ENCODE peak calls at places on chromosomes 6 and 20, in ten cellular contexts. One of them, this sample, is unnamed.

GRCh38 chr6:19757036-19757435 is 80.1 kb upstream of the ID4 start:
- DNase-seq in DND-41: no peak
- DNase-seq in spleen: no peak
- DNase-seq in fibroblast of mammary gland: peak; percentile 10
- DNase-seq in A549: no peak
- DNase-seq in osteoblast: peak; percentile 11
- DNase-seq in GM12865: no peak
- DNase-seq in lower lobe of right lung: no peak
- DNase-seq in PC-3: peak; percentile 69
- DNase-seq in AG10803: peak; percentile 74
- DNase-seq in this sample: no peak

GRCh38 chr6:165292657-165293056 is 16.7 kb downstream of the C6orf118 start:
- DNase-seq in fibroblast of mammary gland: no peak
- DNase-seq in osteoblast: no peak
- DNase-seq in A549: no peak
- DNase-seq in AG10803: no peak
- DNase-seq in PC-3: no peak
- DNase-seq in DND-41: no peak
- DNase-seq in GM12865: no peak
- DNase-seq in lower lobe of right lung: no peak
- DNase-seq in spleen: no peak
- DNase-seq in this sample: no peak

GRCh38 chr20:49850463-49851233 is 38.0 kb downstream of the SLC9A8 start:
- DNase-seq in A549: no peak
- DNase-seq in GM12865: no peak
- DNase-seq in AG10803: peak; percentile 45
- DNase-seq in spleen: no peak
- DNase-seq in osteoblast: no peak
- DNase-seq in fibroblast of mammary gland: no peak
- DNase-seq in DND-41: no peak
- DNase-seq in lower lobe of right lung: no peak
- DNase-seq in PC-3: no peak
- DNase-seq in this sample: no peak

GRCh38 chr6:163626073-163626867 is 211.8 kb downstream of the QKI start:
- DNase-seq in A549: no peak
- DNase-seq in lower lobe of right lung: no peak
- DNase-seq in AG10803: peak; percentile 21
- DNase-seq in DND-41: no peak
- DNase-seq in fibroblast of mammary gland: no peak
- DNase-seq in GM12865: no peak
- DNase-seq in spleen: no peak
- DNase-seq in osteoblast: no peak
- DNase-seq in PC-3: no peak
- DNase-seq in this sample: peak; percentile 6

GRCh38 chr6:129607581-129608186 is 102.3 kb downstream of the ARHGAP18 start:
- DNase-seq in AG10803: peak; percentile 37
- DNase-seq in GM12865: peak; percentile 22
- DNase-seq in fibroblast of mammary gland: peak; percentile 37
- DNase-seq in lower lobe of right lung: no peak
- DNase-seq in spleen: no peak
- DNase-seq in A549: no peak
- DNase-seq in PC-3: no peak
- DNase-seq in DND-41: no peak
- DNase-seq in osteoblast: no peak
- DNase-seq in this sample: no peak

GRCh38 chr20:45378191-45378590 is at the start of gene TP53TG5:
- DNase-seq in A549: no peak
- DNase-seq in spleen: no peak
- DNase-seq in osteoblast: no peak
- DNase-seq in GM12865: no peak
- DNase-seq in PC-3: no peak
- DNase-seq in DND-41: no peak
- DNase-seq in fibroblast of mammary gland: no peak
- DNase-seq in AG10803: no peak
- DNase-seq in lower lobe of right lung: no peak
- DNase-seq in this sample: no peak

GRCh38 chr6:107843400-107843799 is 19.3 kb upstream of the SCML4 start:
- DNase-seq in lower lobe of right lung: no peak
- DNase-seq in fibroblast of mammary gland: peak; percentile 25
- DNase-seq in spleen: no peak
- DNase-seq in DND-41: no peak
- DNase-seq in AG10803: no peak
- DNase-seq in PC-3: no peak
- DNase-seq in A549: no peak
- DNase-seq in osteoblast: no peak
- DNase-seq in GM12865: no peak
- DNase-seq in this sample: no peak

GRCh38 chr6:139371421-139372253 is 2.8 kb downstream of the CITED2 start:
- DNase-seq in AG10803: peak; percentile 56
- DNase-seq in osteoblast: no peak
- DNase-seq in DND-41: no peak
- DNase-seq in spleen: no peak
- DNase-seq in lower lobe of right lung: no peak
- DNase-seq in PC-3: peak; percentile 7
- DNase-seq in fibroblast of mammary gland: peak; percentile 43
- DNase-seq in A549: no peak
- DNase-seq in GM12865: no peak
- DNase-seq in this sample: no peak

GRCh38 chr6:113351183-113351834 is 505.8 kb upstream of the MARCKS start:
- DNase-seq in fibroblast of mammary gland: peak; percentile 89
- DNase-seq in AG10803: peak; percentile 94
- DNase-seq in osteoblast: no peak
- DNase-seq in GM12865: no peak
- DNase-seq in A549: no peak
- DNase-seq in lower lobe of right lung: no peak
- DNase-seq in DND-41: no peak
- DNase-seq in spleen: no peak
- DNase-seq in PC-3: peak; percentile 9
- DNase-seq in this sample: no peak

GRCh38 chr6:17986656-17987575 is 519 bp downstream of the KIF13A start:
- DNase-seq in lower lobe of right lung: peak; percentile 82
- DNase-seq in osteoblast: peak; percentile 96
- DNase-seq in AG10803: peak; percentile 55
- DNase-seq in spleen: peak; percentile 92
- DNase-seq in A549: peak; percentile 47
- DNase-seq in fibroblast of mammary gland: peak; percentile 40
- DNase-seq in PC-3: peak; percentile 58
- DNase-seq in DND-41: no peak
- DNase-seq in GM12865: peak; percentile 19
- DNase-seq in this sample: peak; percentile 76

GRCh38 chr6:55379895-55380294 is 52.6 kb downstream of the GFRAL start:
- DNase-seq in A549: no peak
- DNase-seq in spleen: no peak
- DNase-seq in fibroblast of mammary gland: peak; percentile 4
- DNase-seq in AG10803: no peak
- DNase-seq in DND-41: no peak
- DNase-seq in osteoblast: no peak
- DNase-seq in PC-3: no peak
- DNase-seq in lower lobe of right lung: no peak
- DNase-seq in GM12865: no peak
- DNase-seq in this sample: no peak

GRCh38 chr20:35134472-35134871 is 12.7 kb downstream of the EDEM2 start:
- DNase-seq in PC-3: no peak
- DNase-seq in AG10803: no peak
- DNase-seq in spleen: no peak
- DNase-seq in A549: no peak
- DNase-seq in DND-41: no peak
- DNase-seq in GM12865: no peak
- DNase-seq in lower lobe of right lung: no peak
- DNase-seq in fibroblast of mammary gland: no peak
- DNase-seq in osteoblast: peak; percentile 84
- DNase-seq in this sample: no peak

GRCh38 chr6:157709514-157709913 is 113.5 kb upstream of the SNX9 start:
- DNase-seq in lower lobe of right lung: no peak
- DNase-seq in DND-41: no peak
- DNase-seq in osteoblast: no peak
- DNase-seq in AG10803: no peak
- DNase-seq in A549: no peak
- DNase-seq in fibroblast of mammary gland: no peak
- DNase-seq in GM12865: no peak
- DNase-seq in spleen: no peak
- DNase-seq in PC-3: no peak
- DNase-seq in this sample: no peak

GRCh38 chr6:121951077-121951476 is 448.4 kb upstream of the HSF2 start:
- DNase-seq in spleen: no peak
- DNase-seq in AG10803: no peak
- DNase-seq in DND-41: no peak
- DNase-seq in A549: no peak
- DNase-seq in GM12865: no peak
- DNase-seq in osteoblast: no peak
- DNase-seq in fibroblast of mammary gland: no peak
- DNase-seq in PC-3: no peak
- DNase-seq in lower lobe of right lung: no peak
- DNase-seq in this sample: no peak

GRCh38 chr6:109783245-109783990 is 92.3 kb downstream of the FIG4 start:
- DNase-seq in osteoblast: peak; percentile 68
- DNase-seq in DND-41: no peak
- DNase-seq in GM12865: peak; percentile 7
- DNase-seq in PC-3: peak; percentile 32
- DNase-seq in AG10803: no peak
- DNase-seq in A549: no peak
- DNase-seq in spleen: no peak
- DNase-seq in lower lobe of right lung: no peak
- DNase-seq in fibroblast of mammary gland: peak; percentile 49
- DNase-seq in this sample: no peak
- TF ChIP-seq CTCF in osteoblast: peak; percentile 42
- TF ChIP-seq CTCF in DND-41: peak; percentile 46
- TF ChIP-seq CTCF in GM12865: peak; percentile 5
- TF ChIP-seq CTCF in PC-3: peak; percentile 52
- TF ChIP-seq CTCF in AG10803: peak; percentile 27
- TF ChIP-seq CTCF in A549: no peak
- TF ChIP-seq CTCF in spleen: no peak
- TF ChIP-seq CTCF in lower lobe of right lung: peak; percentile 19
- TF ChIP-seq CTCF in fibroblast of mammary gland: peak; percentile 40
- TF ChIP-seq CTCF in this sample: peak; percentile 65

GRCh38 chr20:5119435-5120188 is at the start of gene PCNA:
- DNase-seq in PC-3: peak; percentile 98
- DNase-seq in A549: peak; percentile 99
- DNase-seq in lower lobe of right lung: peak; percentile 99
- DNase-seq in DND-41: peak; percentile 100
- DNase-seq in spleen: peak; percentile 99
- DNase-seq in osteoblast: peak; percentile 99
- DNase-seq in GM12865: peak; percentile 99
- DNase-seq in fibroblast of mammary gland: peak; percentile 94
- DNase-seq in AG10803: peak; percentile 97
- DNase-seq in this sample: peak; percentile 92
- TF ChIP-seq CTCF in PC-3: no peak
- TF ChIP-seq CTCF in A549: no peak
- TF ChIP-seq CTCF in lower lobe of right lung: no peak
- TF ChIP-seq CTCF in DND-41: no peak
- TF ChIP-seq CTCF in spleen: no peak
- TF ChIP-seq CTCF in osteoblast: no peak
- TF ChIP-seq CTCF in GM12865: no peak
- TF ChIP-seq CTCF in fibroblast of mammary gland: no peak
- TF ChIP-seq CTCF in AG10803: no peak
- TF ChIP-seq CTCF in this sample: no peak

GRCh38 chr6:161557333-161558107 is 283.7 kb upstream of the AGPAT4 start:
- DNase-seq in spleen: no peak
- DNase-seq in GM12865: no peak
- DNase-seq in AG10803: no peak
- DNase-seq in A549: no peak
- DNase-seq in fibroblast of mammary gland: no peak
- DNase-seq in DND-41: no peak
- DNase-seq in lower lobe of right lung: no peak
- DNase-seq in osteoblast: no peak
- DNase-seq in PC-3: no peak
- DNase-seq in this sample: no peak
- TF ChIP-seq CTCF in spleen: no peak
- TF ChIP-seq CTCF in GM12865: peak; percentile 10
- TF ChIP-seq CTCF in AG10803: no peak
- TF ChIP-seq CTCF in A549: no peak
- TF ChIP-seq CTCF in fibroblast of mammary gland: no peak
- TF ChIP-seq CTCF in DND-41: no peak
- TF ChIP-seq CTCF in lower lobe of right lung: no peak
- TF ChIP-seq CTCF in osteoblast: no peak
- TF ChIP-seq CTCF in PC-3: no peak
- TF ChIP-seq CTCF in this sample: no peak

GRCh38 chr20:17441745-17442144 is 89.4 kb downstream of the BFSP1 start:
- DNase-seq in PC-3: no peak
- DNase-seq in fibroblast of mammary gland: no peak
- DNase-seq in spleen: no peak
- DNase-seq in GM12865: no peak
- DNase-seq in osteoblast: no peak
- DNase-seq in AG10803: no peak
- DNase-seq in lower lobe of right lung: no peak
- DNase-seq in A549: no peak
- DNase-seq in DND-41: no peak
- DNase-seq in this sample: no peak

GRCh38 chr20:17436664-17437063 is 94.5 kb downstream of the BFSP1 start:
- DNase-seq in DND-41: no peak
- DNase-seq in A549: no peak
- DNase-seq in AG10803: no peak
- DNase-seq in PC-3: no peak
- DNase-seq in lower lobe of right lung: no peak
- DNase-seq in osteoblast: no peak
- DNase-seq in fibroblast of mammary gland: no peak
- DNase-seq in GM12865: no peak
- DNase-seq in spleen: no peak
- DNase-seq in this sample: no peak

GRCh38 chr20:17437251-17437650 is 93.9 kb downstream of the BFSP1 start:
- DNase-seq in DND-41: no peak
- DNase-seq in A549: no peak
- DNase-seq in GM12865: no peak
- DNase-seq in lower lobe of right lung: no peak
- DNase-seq in fibroblast of mammary gland: no peak
- DNase-seq in PC-3: no peak
- DNase-seq in spleen: no peak
- DNase-seq in osteoblast: no peak
- DNase-seq in AG10803: no peak
- DNase-seq in this sample: no peak

GRCh38 chr20:17439897-17440296 is 91.3 kb downstream of the BFSP1 start:
- DNase-seq in fibroblast of mammary gland: no peak
- DNase-seq in AG10803: no peak
- DNase-seq in GM12865: no peak
- DNase-seq in lower lobe of right lung: no peak
- DNase-seq in A549: no peak
- DNase-seq in spleen: no peak
- DNase-seq in DND-41: no peak
- DNase-seq in osteoblast: no peak
- DNase-seq in PC-3: no peak
- DNase-seq in this sample: no peak

DNA sequence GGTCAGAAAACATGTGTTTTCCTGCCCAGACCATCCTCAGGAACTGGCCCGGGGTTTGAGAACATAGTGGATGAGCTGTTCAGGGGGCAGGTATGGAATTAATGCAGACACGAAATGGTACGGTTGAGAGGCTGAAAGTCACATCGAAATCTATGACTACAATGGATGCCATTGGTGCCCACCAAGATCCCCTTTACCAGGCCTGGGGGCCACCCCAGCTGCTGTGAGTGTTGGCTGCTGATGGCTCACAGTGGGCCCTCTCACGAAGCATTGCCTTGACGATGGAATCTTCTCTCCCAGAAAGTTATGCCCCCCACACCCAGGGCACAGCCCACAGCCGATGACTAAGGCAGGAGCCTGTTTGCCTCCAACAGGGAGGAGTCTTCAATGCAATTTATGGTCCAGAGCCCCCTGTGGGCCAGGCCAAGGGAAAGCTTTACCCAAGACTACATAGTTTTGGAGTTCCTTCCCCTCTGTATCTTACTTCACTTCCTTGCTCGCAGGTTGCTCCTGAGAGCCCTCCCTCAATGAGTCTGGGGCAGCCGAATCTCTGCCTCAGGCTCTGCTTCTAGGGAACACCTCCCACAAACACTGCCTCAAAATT is 92.6 kb downstream of the BFSP1 start:
- DNase-seq in A549: no peak
- DNase-seq in DND-41: no peak
- DNase-seq in GM12865: no peak
- DNase-seq in osteoblast: no peak
- DNase-seq in lower lobe of right lung: no peak
- DNase-seq in AG10803: no peak
- DNase-seq in fibroblast of mammary gland: no peak
- DNase-seq in PC-3: no peak
- DNase-seq in spleen: no peak
- DNase-seq in this sample: no peak
- TF ChIP-seq CTCF in A549: no peak
- TF ChIP-seq CTCF in DND-41: no peak
- TF ChIP-seq CTCF in GM12865: no peak
- TF ChIP-seq CTCF in osteoblast: no peak
- TF ChIP-seq CTCF in lower lobe of right lung: no peak
- TF ChIP-seq CTCF in AG10803: no peak
- TF ChIP-seq CTCF in fibroblast of mammary gland: no peak
- TF ChIP-seq CTCF in PC-3: no peak
- TF ChIP-seq CTCF in spleen: no peak
- TF ChIP-seq CTCF in this sample: no peak

This sample was measured in CD14-positive monocyte.